ENCODE peak calls at places on chromosomes 7 and 10, in six cellular contexts. One of them, this sample, is unnamed.

GRCh38 chr10:60025279-60025678 is 118.9 kb upstream of the CCDC6 start:
- DNase-seq in B cell: no peak
- DNase-seq in AG04449: no peak
- DNase-seq in NCI-H1694: no peak
- DNase-seq in WERI-Rb-1: no peak
- DNase-seq in AG04450: no peak
- DNase-seq in this sample: no peak

GRCh38 chr7:74355091-74355490 is 65.9 kb downstream of the CLIP2 start:
- DNase-seq in B cell: no peak
- DNase-seq in AG04449: no peak
- DNase-seq in NCI-H1694: no peak
- DNase-seq in WERI-Rb-1: no peak
- DNase-seq in AG04450: peak
- DNase-seq in this sample: no peak

GRCh38 chr7:45479781-45480180 is 94.4 kb upstream of the ADCY1 start:
- DNase-seq in B cell: no peak
- DNase-seq in AG04449: no peak
- DNase-seq in NCI-H1694: no peak
- DNase-seq in WERI-Rb-1: no peak
- DNase-seq in AG04450: no peak
- DNase-seq in this sample: no peak

GRCh38 chr10:72315054-72315453 is 39.7 kb downstream of the DNAJB12 start:
- DNase-seq in B cell: no peak
- DNase-seq in AG04449: no peak
- DNase-seq in NCI-H1694: no peak
- DNase-seq in WERI-Rb-1: no peak
- DNase-seq in AG04450: no peak
- DNase-seq in this sample: no peak

GRCh38 chr10:80511984-80512634 is 25.6 kb upstream of the SH2D4B start:
- DNase-seq in B cell: no peak
- DNase-seq in AG04449: no peak
- DNase-seq in NCI-H1694: no peak
- DNase-seq in WERI-Rb-1: no peak
- DNase-seq in AG04450: no peak
- DNase-seq in this sample: no peak

GRCh38 chr7:268991-269390 is 21.0 kb upstream of the FOXL3 start:
- DNase-seq in B cell: no peak
- DNase-seq in AG04449: no peak
- DNase-seq in NCI-H1694: no peak
- DNase-seq in WERI-Rb-1: no peak
- DNase-seq in AG04450: no peak
- DNase-seq in this sample: no peak

GRCh38 chr10:118983263-118983662 is 46.3 kb upstream of the NANOS1 start:
- DNase-seq in B cell: no peak
- DNase-seq in AG04449: no peak
- DNase-seq in NCI-H1694: no peak
- DNase-seq in WERI-Rb-1: peak
- DNase-seq in AG04450: no peak
- DNase-seq in this sample: no peak

GRCh38 chr7:44967571-44968446 is 11.0 kb downstream of the MYO1G start:
- DNase-seq in B cell: peak
- DNase-seq in AG04449: no peak
- DNase-seq in NCI-H1694: no peak
- DNase-seq in WERI-Rb-1: peak
- DNase-seq in AG04450: no peak
- DNase-seq in this sample: no peak

GRCh38 chr7:116859323-116859722 is 3.1 kb upstream of the CAPZA2 start:
- DNase-seq in B cell: no peak
- DNase-seq in AG04449: peak
- DNase-seq in NCI-H1694: no peak
- DNase-seq in WERI-Rb-1: no peak
- DNase-seq in AG04450: peak
- DNase-seq in this sample: peak

GRCh38 chr7:100827330-100828226 is at the start of gene EPHB4:
- DNase-seq in B cell: no peak
- DNase-seq in AG04449: no peak
- DNase-seq in NCI-H1694: no peak
- DNase-seq in WERI-Rb-1: no peak
- DNase-seq in AG04450: peak
- DNase-seq in this sample: peak

GRCh38 chr10:57638411-57638810 is 629.3 kb downstream of the IPMK start:
- DNase-seq in B cell: no peak
- DNase-seq in AG04449: no peak
- DNase-seq in NCI-H1694: no peak
- DNase-seq in WERI-Rb-1: no peak
- DNase-seq in AG04450: no peak
- DNase-seq in this sample: no peak

GRCh38 chr7:43879477-43879876 is 10.2 kb upstream of the MRPS24 start:
- DNase-seq in B cell: no peak
- DNase-seq in AG04449: no peak
- DNase-seq in NCI-H1694: no peak
- DNase-seq in WERI-Rb-1: no peak
- DNase-seq in AG04450: peak
- DNase-seq in this sample: peak

GRCh38 chr10:63605568-63605967 is 84.4 kb downstream of the REEP3 start:
- DNase-seq in B cell: no peak
- DNase-seq in AG04449: no peak
- DNase-seq in NCI-H1694: no peak
- DNase-seq in WERI-Rb-1: no peak
- DNase-seq in AG04450: no peak
- DNase-seq in this sample: no peak

GRCh38 chr10:123774075-123774742 is 108.1 kb downstream of the GPR26 start:
- DNase-seq in B cell: no peak
- DNase-seq in AG04449: no peak
- DNase-seq in NCI-H1694: no peak
- DNase-seq in WERI-Rb-1: no peak
- DNase-seq in AG04450: no peak
- DNase-seq in this sample: no peak

GRCh38 chr10:124648738-124649137 is 95.4 kb downstream of the FAM53B start:
- DNase-seq in B cell: no peak
- DNase-seq in AG04449: peak
- DNase-seq in NCI-H1694: no peak
- DNase-seq in WERI-Rb-1: no peak
- DNase-seq in AG04450: peak
- DNase-seq in this sample: no peak

This sample was measured in GM04503.